ENCODE peak calls at places on chromosomes 2 and 18, in four cellular contexts. W is NCI-H1436; Q is A549; V is effector memory CD8-positive, alpha-beta T cell. I is an unnamed sample.

GRCh38 chr18:74248189-74248975 is 43.4 kb downstream of the CYB5A start:
- DNase-seq in W (no peak), Q (no peak), V (no peak), I (no peak)

GRCh38 chr2:134917219-134917957 is 1.2 kb upstream of the CCNT2 start:
- DNase-seq in W (no peak), Q (peak; percentile 12), V (no peak), I (no peak)

GRCh38 chr18:60047556-60047955 is 147.8 kb downstream of the PMAIP1 start:
- DNase-seq in W (no peak), Q (no peak), V (no peak), I (no peak)

GRCh38 chr2:218983263-218983970 is 1.6 kb downstream of the FEV start:
- DNase-seq in W (no peak), Q (no peak), V (no peak), I (no peak)

GRCh38 chr2:149399934-149400615 is 69.7 kb downstream of the LYPD6 start:
- DNase-seq in W (no peak), Q (no peak), V (no peak), I (no peak)

GRCh38 chr18:9737814-9738160 is 29.7 kb downstream of the RAB31 start:
- DNase-seq in W (peak; percentile 48), Q (no peak), V (no peak), I (peak; percentile 24)

GRCh38 chr2:11543337-11544216 is 9.7 kb downstream of the GREB1 start:
- DNase-seq in W (no peak), Q (no peak), V (no peak), I (no peak)

GRCh38 chr2:2664989-2665833 is 334.1 kb upstream of the MYT1L start:
- DNase-seq in W (no peak), Q (peak; percentile 88), V (no peak), I (no peak)

GRCh38 chr2:23926289-23926749 is 604 bp downstream of the ATAD2B start:
- DNase-seq in W (no peak), Q (no peak), V (no peak), I (peak; percentile 27)

GRCh38 chr2:101823849-101824248 is 126.3 kb downstream of the MAP4K4 start:
- DNase-seq in W (no peak), Q (no peak), V (no peak), I (no peak)

GRCh38 chr2:152740743-152741328 is 22.4 kb downstream of the ARL6IP6 start:
- DNase-seq in W (peak; percentile 32), Q (peak; percentile 72), V (no peak), I (peak; percentile 30)